ENCODE peak calls at places on chromosomes 4 and X, in seven cellular contexts. Y is OCI-LY7, E is GM23338, M is pancreas, C is neural progenitor cell, G is suprapubic skin, K is right cardiac atrium. P is an unnamed sample. For H3K4me1, the result is how much of the 10 kb centered on the place peaks cover.

GRCh38 chr4:174244441-174244840 is 39.0 kb downstream of the FBXO8 start:
- DNase-seq in G (no peak), M (no peak), E (no peak), C (no peak), Y (no peak), K (no peak), P (no peak)

GRCh38 chr4:185479507-185479971 is 8.0 kb upstream of the CCDC110 start:
- DNase-seq in K (no peak), E (no peak), C (no peak), G (no peak), Y (peak), M (no peak), P (no peak)

GRCh38 chr4:55947912-55948725 is 626 bp upstream of the CEP135 start:
- DNase-seq in M (no peak), E (no peak), G (no peak), C (no peak), K (no peak), Y (peak), P (peak)

GRCh38 chr4:107854326-107855030 is 29.7 kb downstream of the SGMS2 start:
- DNase-seq in Y (no peak), C (no peak), M (no peak), E (no peak), G (no peak), K (no peak), P (peak)

GRCh38 chrX:152819271-152819670 is 11.3 kb downstream of the CETN2 start:
- DNase-seq in E (no peak), K (no peak), M (no peak), G (no peak), C (no peak), Y (no peak), P (peak)

GRCh38 chrX:20968996-20969395 is 405.2 kb upstream of the CNKSR2 start:
- DNase-seq in E (no peak), M (no peak), K (no peak), Y (no peak), G (no peak), C (no peak), P (peak)

GRCh38 chr4:1684756-1685603 is 867 bp upstream of the FAM53A start:
- DNase-seq in E (no peak), C (no peak), M (peak), K (peak), Y (no peak), G (no peak), P (no peak)

GRCh38 chr4:76867880-76868655 is 29.9 kb downstream of the SOWAHB start:
- DNase-seq in G (no peak), Y (no peak), K (no peak), M (no peak), E (peak), C (peak), P (no peak)

GRCh38 chr4:153188966-153189801 is 15.1 kb upstream of the TRIM2 start:
- DNase-seq in K (no peak), Y (no peak), G (no peak), M (peak), E (no peak), C (no peak), P (peak)

GRCh38 chr4:159395693-159396092 is 292.8 kb downstream of the RAPGEF2 start:
- DNase-seq in Y (no peak), G (no peak), M (no peak), K (no peak), C (no peak), E (no peak), P (no peak)

GRCh38 chr4:100114909-100115308 is 75.4 kb downstream of the DDIT4L start:
- DNase-seq in E (no peak), Y (no peak), G (no peak), K (no peak), C (no peak), M (no peak), P (no peak)

GRCh38 chrX:105635794-105636193 is 186.5 kb upstream of the NRK start:
- DNase-seq in E (peak), M (no peak), C (no peak), Y (no peak), G (no peak), K (no peak), P (no peak)

GRCh38 chr4:123443401-123444297 is 47.1 kb downstream of the SPRY1 start:
- DNase-seq in E (peak), K (no peak), G (no peak), M (no peak), Y (peak), C (peak), P (peak)

GRCh38 chrX:128975716-128976115 is 547.6 kb downstream of the SMARCA1 start:
- DNase-seq in Y (peak), C (peak), M (peak), E (peak), K (no peak), G (no peak), P (no peak)

GRCh38 chrX:19875051-19875432 is 12.4 kb downstream of the SH3KBP1 start:
- DNase-seq in C (no peak), E (no peak), K (no peak), G (no peak), Y (no peak), M (no peak), P (no peak)

GRCh38 chrX:149365061-149365460 is 140.0 kb downstream of the IDS start:
- DNase-seq in G (no peak), M (no peak), Y (no peak), C (no peak), E (no peak), K (no peak), P (no peak)

GRCh38 chr4:104393649-104394048 is 101.0 kb downstream of the CXXC4 start:
- DNase-seq in C (no peak), M (no peak), Y (no peak), E (no peak), G (no peak), K (no peak), P (no peak)

GRCh38 chrX:66015152-66015827 is 24.6 kb downstream of the VSIG4 start:
- DNase-seq in K (no peak), C (no peak), G (no peak), E (no peak), Y (peak), M (no peak), P (no peak)

GRCh38 chrX:119624417-119624816 is 18.2 kb upstream of the NKRF start:
- DNase-seq in K (no peak), Y (no peak), M (no peak), E (no peak), G (no peak), C (no peak), P (no peak)

GRCh38 chr4:105241456-105241855 is 94.8 kb downstream of the TET2 start:
- DNase-seq in M (peak), Y (no peak), K (peak), E (no peak), G (no peak), C (no peak), P (no peak)

GRCh38 chr4:158578476-158578875 is 56.8 kb downstream of the RXFP1 start:
- DNase-seq in M (no peak), Y (peak), E (peak), C (no peak), G (no peak), K (no peak), P (peak)

GRCh38 chr4:134777626-134778025 is 576.0 kb upstream of the PABPC4L start:
- DNase-seq in C (peak), M (no peak), G (no peak), Y (no peak), E (peak), K (no peak), P (peak)

GRCh38 chrX:27981349-27981748 is at the start of gene DCAF8L1:
- DNase-seq in C (no peak), Y (no peak), G (no peak), E (no peak), K (no peak), M (no peak), P (no peak)

GRCh38 chrX:40402771-40403533 is 177.8 kb upstream of the ATP6AP2 start:
- DNase-seq in K (peak), M (peak), Y (no peak), G (no peak), C (no peak), E (no peak), P (peak)

GRCh38 chrX:3244203-3244743 is 102.2 kb downstream of the MXRA5 start:
- DNase-seq in G (no peak), K (no peak), E (no peak), Y (no peak), C (no peak), M (no peak), P (peak)

GRCh38 chr4:71063711-71064110 is 70.3 kb downstream of the DCK start:
- DNase-seq in M (no peak), E (no peak), C (no peak), K (no peak), G (no peak), Y (no peak), P (no peak)

GRCh38 chr4:8399298-8399697 is 41.2 kb downstream of the ACOX3 start:
- DNase-seq in Y (no peak), C (no peak), E (no peak), K (no peak), G (no peak), M (no peak), P (no peak)

GRCh38 chrX:140141444-140142029 is 176.2 kb upstream of the CXorf66 start:
- DNase-seq in Y (peak), C (peak), M (peak), K (no peak), G (no peak), E (peak), P (peak)

GRCh38 chrX:5775985-5776384 is 452.7 kb downstream of the NLGN4X start:
- DNase-seq in Y (no peak), G (no peak), M (no peak), E (no peak), K (no peak), C (no peak), P (no peak)
- H3K4me1 ChIP-seq in Y (under half), G (under half), M (under half), E (under half), K (under half), C (under half), P (under half)

GRCh38 chr4:140014284-140014683 is 139.7 kb downstream of the MAML3 start:
- DNase-seq in Y (no peak), E (no peak), M (no peak), G (no peak), C (no peak), K (no peak), P (peak)

GRCh38 chr4:140019619-140020367 is 134.2 kb downstream of the MAML3 start:
- DNase-seq in M (no peak), E (no peak), C (no peak), K (no peak), Y (no peak), G (no peak), P (no peak)

GRCh38 chr4:140020457-140021361 is 133.3 kb downstream of the MAML3 start:
- DNase-seq in K (no peak), G (no peak), Y (no peak), M (no peak), C (no peak), E (no peak), P (peak)

GRCh38 chr4:140013088-140013487 is 140.9 kb downstream of the MAML3 start:
- DNase-seq in K (no peak), Y (no peak), G (no peak), C (no peak), E (no peak), M (no peak), P (no peak)

GRCh38 chr4:140018931-140019618 is 134.9 kb downstream of the MAML3 start:
- DNase-seq in G (no peak), M (no peak), E (no peak), C (no peak), K (no peak), Y (no peak), P (peak)
- H3K4me1 ChIP-seq in G (under half), M (under half), E (under half), C (under half), K (under half), Y (under half), P (under half)

GRCh38 chr4:26991057-26991456 is 130.4 kb downstream of the STIM2 start:
- DNase-seq in E (no peak), Y (no peak), M (no peak), C (no peak), K (no peak), G (no peak), P (no peak)
- H3K4me1 ChIP-seq in E (under half), Y (half or more), M (under half), C (under half), K (under half), G (under half), P (under half)

DNA sequence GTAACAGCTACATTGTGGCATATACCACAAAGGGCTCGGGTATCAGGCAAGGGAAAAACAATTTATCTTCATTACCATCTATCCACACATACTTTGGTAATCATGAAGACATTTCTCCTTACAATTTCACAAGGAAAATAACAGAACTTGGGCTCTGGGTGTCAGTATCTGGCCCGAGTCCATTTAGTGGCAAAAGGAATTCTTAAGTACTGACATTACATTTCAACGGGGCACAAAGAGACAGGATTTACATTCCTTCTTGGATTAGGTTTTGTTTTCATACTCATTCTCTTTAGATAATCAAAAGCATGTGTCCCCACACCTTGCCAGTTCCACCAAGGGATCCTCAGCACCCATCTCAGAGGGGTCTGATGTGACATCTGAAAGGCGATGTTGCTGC is 118.4 kb downstream of the PALLD start:
- DNase-seq in E (no peak), K (no peak), Y (no peak), G (no peak), C (peak), M (no peak), P (peak)
- H3K4me1 ChIP-seq in E (under half), K (under half), Y (under half), G (under half), C (under half), M (under half), P (under half)

GRCh38 chrX:24996096-24996709 is 19.6 kb downstream of the ARX start:
- DNase-seq in M (no peak), E (no peak), C (peak), G (no peak), Y (no peak), K (no peak), P (no peak)
- H3K4me1 ChIP-seq in M (under half), E (half or more), C (half or more), G (under half), Y (under half), K (under half), P (under half)